ENCODE peak calls at places on chromosomes 5 and 9, in six cellular contexts. V, S, G, F, L and P are unnamed samples.

GRCh38 chr9:133539434-133539833 is 4.9 kb downstream of the ADAMTSL2 start:
- DNase-seq in V (no peak), S (no peak), G (no peak), F (peak; percentile 77), L (peak; percentile 63), P (no peak)

GRCh38 chr5:39491210-39491609 is 66.4 kb upstream of the DAB2 start:
- DNase-seq in V (no peak), S (no peak), G (no peak), F (no peak), L (no peak), P (no peak)

GRCh38 chr5:33235824-33236223 is 204.9 kb upstream of the TARS1 start:
- DNase-seq in V (peak; percentile 70), S (no peak), G (no peak), F (no peak), L (no peak), P (no peak)

GRCh38 chr5:157860898-157861894 is 2.3 kb upstream of the CLINT1 start:
- DNase-seq in V (peak; percentile 65), S (no peak), G (no peak), F (peak; percentile 18), L (no peak), P (no peak)

GRCh38 chr9:125346351-125346750 is 84.7 kb downstream of the GAPVD1 start:
- DNase-seq in V (no peak), S (no peak), G (no peak), F (no peak), L (no peak), P (no peak)

GRCh38 chr5:71719092-71719964 is at the start of gene CARTPT:
- DNase-seq in V (no peak), S (no peak), G (peak; percentile 42), F (peak; percentile 92), L (peak; percentile 41), P (no peak)

GRCh38 chr5:159341914-159342313 is 11.6 kb upstream of the IL12B start:
- DNase-seq in V (peak; percentile 76), S (peak; percentile 74), G (peak; percentile 42), F (peak; percentile 48), L (no peak), P (peak; percentile 88)

GRCh38 chr9:17349816-17350215 is 215.0 kb downstream of the CNTLN start:
- DNase-seq in V (no peak), S (no peak), G (no peak), F (no peak), L (no peak), P (peak; percentile 9)

GRCh38 chr5:36885566-36886485 is 9.3 kb downstream of the NIPBL start:
- DNase-seq in V (no peak), S (no peak), G (no peak), F (no peak), L (no peak), P (no peak)

GRCh38 chr9:137222190-137223077 is at the start of gene RNF208:
- DNase-seq in V (peak; percentile 79), S (no peak), G (no peak), F (peak; percentile 67), L (no peak), P (no peak)

GRCh38 chr9:79325501-79325900 is 246.3 kb upstream of the TLE4 start:
- DNase-seq in V (no peak), S (no peak), G (no peak), F (no peak), L (no peak), P (peak; percentile 17)

GRCh38 chr5:149675467-149676201 is 54.5 kb upstream of the PPARGC1B start:
- DNase-seq in V (no peak), S (no peak), G (peak; percentile 70), F (peak; percentile 21), L (no peak), P (no peak)

GRCh38 chr5:134103998-134104612 is 10.4 kb upstream of the TCF7 start:
- DNase-seq in V (no peak), S (no peak), G (no peak), F (no peak), L (no peak), P (no peak)

GRCh38 chr9:122092611-122093506 is at the start of gene TTLL11:
- DNase-seq in V (peak; percentile 99), S (peak; percentile 92), G (peak; percentile 97), F (peak; percentile 98), L (peak; percentile 97), P (peak; percentile 95)

GRCh38 chr5:84242286-84242685 is 142.4 kb downstream of the EDIL3 start:
- DNase-seq in V (no peak), S (no peak), G (no peak), F (no peak), L (no peak), P (no peak)

GRCh38 chr5:59103303-59103702 is 520.4 kb downstream of the RAB3C start:
- DNase-seq in V (peak; percentile 52), S (no peak), G (no peak), F (no peak), L (no peak), P (no peak)

GRCh38 chr9:96874947-96875459 is 20.7 kb upstream of the ZNF782 start:
- DNase-seq in V (peak; percentile 65), S (no peak), G (peak; percentile 87), F (no peak), L (no peak), P (no peak)

GRCh38 chr9:91723420-91724067 is 226.5 kb downstream of the ROR2 start:
- DNase-seq in V (no peak), S (no peak), G (no peak), F (no peak), L (no peak), P (no peak)

GRCh38 chr5:6861667-6862066 is 148.4 kb downstream of the TENT4A start:
- DNase-seq in V (no peak), S (no peak), G (no peak), F (no peak), L (no peak), P (no peak)

GRCh38 chr5:164362835-164363234 is 857.4 kb downstream of the MAT2B start:
- DNase-seq in V (no peak), S (no peak), G (no peak), F (no peak), L (no peak), P (no peak)

GRCh38 chr9:29616844-29617243 is 2043.6 kb upstream of the C9orf72 start:
- DNase-seq in V (no peak), S (no peak), G (no peak), F (no peak), L (no peak), P (no peak)

GRCh38 chr9:92947268-92948031 is at the start of gene FGD3:
- DNase-seq in V (peak; percentile 85), S (no peak), G (no peak), F (peak; percentile 92), L (no peak), P (no peak)

GRCh38 chr5:178730940-178731265 is 444 bp upstream of the ZNF354A start:
- DNase-seq in V (no peak), S (no peak), G (no peak), F (no peak), L (no peak), P (no peak)